ENCODE peak calls at places on chromosomes 3 and 15, in six cellular contexts. One of them, this sample, is unnamed.

GRCh38 chr15:48096355-48096786 is 24.4 kb upstream of the SLC24A5 start:
- DNase-seq in amniotic epithelial cell: no peak
- DNase-seq in colonic mucosa: no peak
- DNase-seq in NCI-H1417 treated with DMSO at 0.1 percent for 48 hours: no peak
- DNase-seq in fibroblast of the aortic adventitia: no peak
- DNase-seq in GM13977: no peak
- DNase-seq in this sample: no peak

GRCh38 chr3:45479627-45480026 is 91.3 kb downstream of the LARS2 start:
- DNase-seq in amniotic epithelial cell: peak
- DNase-seq in colonic mucosa: no peak
- DNase-seq in NCI-H1417 treated with DMSO at 0.1 percent for 48 hours: no peak
- DNase-seq in fibroblast of the aortic adventitia: peak
- DNase-seq in GM13977: no peak
- DNase-seq in this sample: peak

GRCh38 chr3:125587039-125587664 is 8.1 kb downstream of the OSBPL11 start:
- DNase-seq in amniotic epithelial cell: peak
- DNase-seq in colonic mucosa: no peak
- DNase-seq in NCI-H1417 treated with DMSO at 0.1 percent for 48 hours: no peak
- DNase-seq in fibroblast of the aortic adventitia: peak
- DNase-seq in GM13977: no peak
- DNase-seq in this sample: no peak

GRCh38 chr3:2300938-2301337 is 202.3 kb downstream of the CNTN4 start:
- DNase-seq in amniotic epithelial cell: no peak
- DNase-seq in colonic mucosa: no peak
- DNase-seq in NCI-H1417 treated with DMSO at 0.1 percent for 48 hours: no peak
- DNase-seq in fibroblast of the aortic adventitia: no peak
- DNase-seq in GM13977: no peak
- DNase-seq in this sample: no peak

GRCh38 chr3:52774901-52775864 is 2.2 kb upstream of the ITIH1 start:
- DNase-seq in amniotic epithelial cell: no peak
- DNase-seq in colonic mucosa: no peak
- DNase-seq in NCI-H1417 treated with DMSO at 0.1 percent for 48 hours: no peak
- DNase-seq in fibroblast of the aortic adventitia: no peak
- DNase-seq in GM13977: no peak
- DNase-seq in this sample: no peak

GRCh38 chr3:9433884-9434521 is 36.6 kb downstream of the SETD5 start:
- DNase-seq in amniotic epithelial cell: no peak
- DNase-seq in colonic mucosa: no peak
- DNase-seq in NCI-H1417 treated with DMSO at 0.1 percent for 48 hours: no peak
- DNase-seq in fibroblast of the aortic adventitia: no peak
- DNase-seq in GM13977: no peak
- DNase-seq in this sample: no peak

GRCh38 chr3:142963266-142964149 is at the start of gene PAQR9:
- DNase-seq in amniotic epithelial cell: no peak
- DNase-seq in colonic mucosa: no peak
- DNase-seq in NCI-H1417 treated with DMSO at 0.1 percent for 48 hours: no peak
- DNase-seq in fibroblast of the aortic adventitia: peak
- DNase-seq in GM13977: peak
- DNase-seq in this sample: peak

GRCh38 chr15:90036343-90036742 is 35.2 kb downstream of the ZNF710 start:
- DNase-seq in amniotic epithelial cell: no peak
- DNase-seq in colonic mucosa: no peak
- DNase-seq in NCI-H1417 treated with DMSO at 0.1 percent for 48 hours: no peak
- DNase-seq in fibroblast of the aortic adventitia: no peak
- DNase-seq in GM13977: no peak
- DNase-seq in this sample: no peak

GRCh38 chr15:89812126-89812846 is 2.4 kb downstream of the ANPEP start:
- DNase-seq in amniotic epithelial cell: no peak
- DNase-seq in colonic mucosa: peak
- DNase-seq in NCI-H1417 treated with DMSO at 0.1 percent for 48 hours: no peak
- DNase-seq in fibroblast of the aortic adventitia: peak
- DNase-seq in GM13977: no peak
- DNase-seq in this sample: no peak

This sample was measured in astrocyte.